ENCODE peak calls at places on chromosomes 16 and 17, in four cellular contexts. One of them, this sample, is unnamed. For H3K4me1, the result is how much of the 10 kb centered on the place peaks cover.

GRCh38 chr16:87806608-87807546 is 41.1 kb upstream of the KLHDC4 start:
- DNase-seq in cardiac muscle cell: no peak
- DNase-seq in body of pancreas: peak
- DNase-seq in aorta: peak
- DNase-seq in this sample: no peak

GRCh38 chr17:62987136-62987535 is 21.1 kb downstream of the TANC2 start:
- DNase-seq in body of pancreas: no peak
- DNase-seq in cardiac muscle cell: no peak
- DNase-seq in aorta: no peak
- DNase-seq in this sample: no peak

GRCh38 chr17:32854177-32854576 is 22.7 kb downstream of the MYO1D start:
- DNase-seq in cardiac muscle cell: no peak
- DNase-seq in aorta: no peak
- DNase-seq in body of pancreas: no peak
- DNase-seq in this sample: no peak

GRCh38 chr17:59154721-59155438 is at the start of gene SKA2:
- DNase-seq in body of pancreas: peak
- DNase-seq in cardiac muscle cell: no peak
- DNase-seq in aorta: peak
- DNase-seq in this sample: peak

GRCh38 chr16:56269276-56269675 is 78.0 kb downstream of the GNAO1 start:
- DNase-seq in body of pancreas: no peak
- DNase-seq in aorta: no peak
- DNase-seq in cardiac muscle cell: no peak
- DNase-seq in this sample: peak

GRCh38 chr17:18981642-18982424 is 22.7 kb downstream of the FAM83G start:
- DNase-seq in aorta: no peak
- DNase-seq in body of pancreas: peak
- DNase-seq in cardiac muscle cell: no peak
- DNase-seq in this sample: no peak

GRCh38 chr16:65178151-65178550 is 56.3 kb upstream of the CDH11 start:
- DNase-seq in aorta: no peak
- DNase-seq in cardiac muscle cell: no peak
- DNase-seq in body of pancreas: no peak
- DNase-seq in this sample: no peak

GRCh38 chr17:20092292-20092867 is 83.2 kb downstream of the SPECC1 start:
- DNase-seq in body of pancreas: no peak
- DNase-seq in cardiac muscle cell: no peak
- DNase-seq in aorta: no peak
- DNase-seq in this sample: no peak

GRCh38 chr16:14427371-14427948 is 202.6 kb downstream of the PARN start:
- DNase-seq in cardiac muscle cell: no peak
- DNase-seq in aorta: no peak
- DNase-seq in body of pancreas: no peak
- DNase-seq in this sample: peak

GRCh38 chr16:68179196-68179795 is 56.6 kb downstream of the ESRP2 start:
- DNase-seq in body of pancreas: no peak
- DNase-seq in cardiac muscle cell: peak
- DNase-seq in aorta: no peak
- DNase-seq in this sample: no peak

GRCh38 chr17:65750678-65751077 is 189.2 kb upstream of the AXIN2 start:
- DNase-seq in body of pancreas: peak
- DNase-seq in aorta: no peak
- DNase-seq in cardiac muscle cell: peak
- DNase-seq in this sample: no peak

GRCh38 chr17:20916383-20916782 is 126.4 kb downstream of the USP22 start:
- DNase-seq in body of pancreas: no peak
- DNase-seq in cardiac muscle cell: no peak
- DNase-seq in aorta: no peak
- DNase-seq in this sample: no peak

GRCh38 chr17:79125503-79125902 is 50.9 kb downstream of the ENGASE start:
- DNase-seq in body of pancreas: no peak
- DNase-seq in cardiac muscle cell: no peak
- DNase-seq in aorta: no peak
- DNase-seq in this sample: no peak

GRCh38 chr17:66373079-66373478 is 70.7 kb downstream of the PRKCA start:
- DNase-seq in aorta: no peak
- DNase-seq in cardiac muscle cell: no peak
- DNase-seq in body of pancreas: no peak
- DNase-seq in this sample: no peak

GRCh38 chr17:32100971-32101631 is 41.2 kb upstream of the RHOT1 start:
- DNase-seq in body of pancreas: peak
- DNase-seq in cardiac muscle cell: no peak
- DNase-seq in aorta: no peak
- DNase-seq in this sample: no peak

GRCh38 chr16:50533317-50533716 is 14.9 kb upstream of the NKD1 start:
- DNase-seq in aorta: no peak
- DNase-seq in cardiac muscle cell: no peak
- DNase-seq in body of pancreas: no peak
- DNase-seq in this sample: no peak

GRCh38 chr17:77388384-77389306 is 247.9 kb downstream of the SEC14L1 start:
- DNase-seq in aorta: no peak
- DNase-seq in body of pancreas: peak
- DNase-seq in cardiac muscle cell: no peak
- DNase-seq in this sample: no peak

GRCh38 chr17:29585080-29585751 is 4.2 kb downstream of the GIT1 start:
- DNase-seq in aorta: no peak
- DNase-seq in cardiac muscle cell: no peak
- DNase-seq in body of pancreas: no peak
- DNase-seq in this sample: peak

GRCh38 chr17:58691701-58692238 is at the start of gene TEX14:
- DNase-seq in aorta: no peak
- DNase-seq in cardiac muscle cell: no peak
- DNase-seq in body of pancreas: no peak
- DNase-seq in this sample: no peak

GRCh38 chr17:76635659-76636360 is 7.7 kb downstream of the ST6GALNAC1 start:
- DNase-seq in body of pancreas: no peak
- DNase-seq in cardiac muscle cell: no peak
- DNase-seq in aorta: no peak
- DNase-seq in this sample: no peak

GRCh38 chr17:71251276-71251675 is 869.5 kb upstream of the SOX9 start:
- DNase-seq in cardiac muscle cell: no peak
- DNase-seq in aorta: no peak
- DNase-seq in body of pancreas: no peak
- DNase-seq in this sample: no peak

GRCh38 chr16:83137326-83137770 is 510.6 kb downstream of the CDH13 start:
- DNase-seq in cardiac muscle cell: no peak
- DNase-seq in body of pancreas: no peak
- DNase-seq in aorta: no peak
- DNase-seq in this sample: no peak

GRCh38 chr17:30405161-30405560 is 26.4 kb downstream of the CPD start:
- DNase-seq in cardiac muscle cell: no peak
- DNase-seq in aorta: no peak
- DNase-seq in body of pancreas: no peak
- DNase-seq in this sample: no peak

GRCh38 chr16:73002836-73003235 is 45.1 kb downstream of the ZFHX3 start:
- DNase-seq in aorta: no peak
- DNase-seq in cardiac muscle cell: no peak
- DNase-seq in body of pancreas: no peak
- DNase-seq in this sample: no peak

GRCh38 chr16:85421338-85422123 is 191.6 kb upstream of the GSE1 start:
- DNase-seq in cardiac muscle cell: no peak
- DNase-seq in body of pancreas: no peak
- DNase-seq in aorta: peak
- DNase-seq in this sample: peak

GRCh38 chr16:25007284-25007984 is 7.7 kb downstream of the ARHGAP17 start:
- DNase-seq in body of pancreas: no peak
- DNase-seq in cardiac muscle cell: no peak
- DNase-seq in aorta: no peak
- DNase-seq in this sample: no peak

GRCh38 chr16:11256657-11257130 is 690 bp upstream of the SOCS1 start:
- DNase-seq in body of pancreas: peak
- DNase-seq in aorta: peak
- DNase-seq in cardiac muscle cell: peak
- DNase-seq in this sample: peak
- H3K4me1 ChIP-seq in body of pancreas: under half
- H3K4me1 ChIP-seq in aorta: under half
- H3K4me1 ChIP-seq in cardiac muscle cell: under half
- H3K4me1 ChIP-seq in this sample: under half

GRCh38 chr16:81832801-81833547 is 53.9 kb downstream of the PLCG2 start:
- DNase-seq in body of pancreas: no peak
- DNase-seq in cardiac muscle cell: peak
- DNase-seq in aorta: no peak
- DNase-seq in this sample: no peak
- H3K4me1 ChIP-seq in body of pancreas: under half
- H3K4me1 ChIP-seq in cardiac muscle cell: under half
- H3K4me1 ChIP-seq in aorta: under half
- H3K4me1 ChIP-seq in this sample: under half

GRCh38 chr17:17516941-17517720 is 20.9 kb upstream of the RASD1 start:
- DNase-seq in cardiac muscle cell: no peak
- DNase-seq in body of pancreas: no peak
- DNase-seq in aorta: peak
- DNase-seq in this sample: no peak

GRCh38 chr17:17518951-17519350 is 22.8 kb upstream of the RASD1 start:
- DNase-seq in cardiac muscle cell: no peak
- DNase-seq in aorta: peak
- DNase-seq in body of pancreas: no peak
- DNase-seq in this sample: no peak

GRCh38 chr17:17518019-17518418 is 21.8 kb upstream of the RASD1 start:
- DNase-seq in aorta: peak
- DNase-seq in body of pancreas: no peak
- DNase-seq in cardiac muscle cell: no peak
- DNase-seq in this sample: no peak

GRCh38 chr17:17520599-17521232 is 24.5 kb upstream of the RASD1 start:
- DNase-seq in cardiac muscle cell: no peak
- DNase-seq in aorta: peak
- DNase-seq in body of pancreas: no peak
- DNase-seq in this sample: no peak

DNA sequence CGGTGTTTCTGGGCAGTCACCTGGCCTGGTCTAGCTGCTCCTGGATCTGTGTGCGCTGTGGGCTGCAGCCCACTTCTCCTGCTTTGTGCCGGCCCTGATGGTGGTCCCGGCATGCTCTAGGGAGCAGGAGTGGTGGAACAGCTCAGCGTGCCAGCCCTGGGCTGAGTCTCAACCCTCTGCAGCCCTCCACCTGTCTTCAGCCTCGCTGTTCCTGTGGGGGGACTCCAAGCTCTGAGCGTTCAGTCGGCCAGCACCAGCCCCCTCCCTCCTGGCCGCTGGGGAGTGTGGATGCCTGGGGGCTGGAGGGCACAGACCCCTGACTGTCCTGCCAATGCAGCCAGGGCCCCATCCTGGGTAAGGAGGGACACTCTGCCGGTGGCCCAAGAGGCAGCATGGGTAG is 23.7 kb upstream of the RASD1 start:
- DNase-seq in cardiac muscle cell: no peak
- DNase-seq in body of pancreas: no peak
- DNase-seq in aorta: peak
- DNase-seq in this sample: no peak
- H3K4me1 ChIP-seq in cardiac muscle cell: under half
- H3K4me1 ChIP-seq in body of pancreas: under half
- H3K4me1 ChIP-seq in aorta: under half
- H3K4me1 ChIP-seq in this sample: under half

GRCh38 chr17:44273607-44274006 is 5.7 kb upstream of the SLC4A1 start:
- DNase-seq in aorta: no peak
- DNase-seq in body of pancreas: no peak
- DNase-seq in cardiac muscle cell: no peak
- DNase-seq in this sample: no peak
- H3K4me1 ChIP-seq in aorta: under half
- H3K4me1 ChIP-seq in body of pancreas: under half
- H3K4me1 ChIP-seq in cardiac muscle cell: under half
- H3K4me1 ChIP-seq in this sample: under half

GRCh38 chr17:9052921-9053320 is 31.6 kb downstream of the NTN1 start:
- DNase-seq in body of pancreas: no peak
- DNase-seq in aorta: no peak
- DNase-seq in cardiac muscle cell: no peak
- DNase-seq in this sample: no peak

GRCh38 chr17:9054146-9054545 is 32.8 kb downstream of the NTN1 start:
- DNase-seq in cardiac muscle cell: no peak
- DNase-seq in body of pancreas: no peak
- DNase-seq in aorta: no peak
- DNase-seq in this sample: no peak

GRCh38 chr17:9055281-9055680 is 34.0 kb downstream of the NTN1 start:
- DNase-seq in aorta: no peak
- DNase-seq in cardiac muscle cell: no peak
- DNase-seq in body of pancreas: no peak
- DNase-seq in this sample: no peak

GRCh38 chr17:9053406-9053805 is 32.1 kb downstream of the NTN1 start:
- DNase-seq in body of pancreas: no peak
- DNase-seq in cardiac muscle cell: no peak
- DNase-seq in aorta: no peak
- DNase-seq in this sample: no peak

GRCh38 chr17:9054611-9055010 is 33.3 kb downstream of the NTN1 start:
- DNase-seq in aorta: no peak
- DNase-seq in body of pancreas: no peak
- DNase-seq in cardiac muscle cell: no peak
- DNase-seq in this sample: no peak
- H3K4me1 ChIP-seq in aorta: under half
- H3K4me1 ChIP-seq in body of pancreas: under half
- H3K4me1 ChIP-seq in cardiac muscle cell: under half
- H3K4me1 ChIP-seq in this sample: under half

DNA sequence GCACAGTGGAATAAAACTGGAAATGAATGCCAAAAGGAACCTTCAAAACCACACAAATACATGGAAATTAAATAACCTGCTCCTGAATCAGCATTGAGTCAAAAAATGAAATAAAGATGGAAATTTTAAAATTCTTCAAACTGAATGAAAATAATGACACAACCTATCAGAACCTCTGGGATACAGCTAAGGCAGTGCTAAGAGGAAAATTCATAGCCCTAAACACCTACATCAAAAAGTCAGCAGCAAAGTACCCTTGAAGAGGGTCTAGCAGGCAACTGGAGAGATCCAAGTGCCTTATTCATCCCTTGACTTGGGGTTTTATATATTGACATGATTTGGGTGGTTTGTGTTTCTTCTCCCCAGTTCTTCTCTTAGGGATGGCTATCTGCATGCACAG is 294.1 kb downstream of the PMP22 start:
- DNase-seq in aorta: no peak
- DNase-seq in cardiac muscle cell: no peak
- DNase-seq in body of pancreas: no peak
- DNase-seq in this sample: no peak
- H3K4me1 ChIP-seq in aorta: under half
- H3K4me1 ChIP-seq in cardiac muscle cell: under half
- H3K4me1 ChIP-seq in body of pancreas: under half
- H3K4me1 ChIP-seq in this sample: under half

DNA sequence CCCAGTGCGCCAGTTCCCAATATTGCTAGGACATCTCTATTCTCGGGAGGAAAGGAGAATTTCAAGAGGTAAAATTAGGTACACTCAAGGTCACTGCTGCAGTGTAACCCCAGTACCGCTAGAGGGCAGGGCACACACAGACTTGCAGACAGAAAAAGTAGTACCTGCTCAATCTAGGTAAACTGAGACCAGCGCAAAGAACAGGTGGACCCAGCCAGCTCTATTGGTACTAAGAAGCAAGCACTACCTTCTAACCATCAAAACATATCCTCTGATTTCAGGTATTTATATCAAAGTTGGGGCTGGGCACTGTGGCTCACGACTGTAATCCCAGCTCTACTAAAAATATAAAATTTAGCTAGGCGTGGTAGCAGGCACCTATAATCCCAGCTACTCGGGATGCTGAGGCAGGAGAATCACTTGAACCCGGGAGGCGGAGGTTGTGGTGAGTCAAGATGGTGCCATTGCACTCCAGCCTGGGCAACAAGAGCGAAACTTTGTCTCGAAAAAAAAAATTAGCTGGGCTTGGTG is 3.6 kb upstream of the WDR81 start:
- DNase-seq in cardiac muscle cell: peak
- DNase-seq in body of pancreas: peak
- DNase-seq in aorta: peak
- DNase-seq in this sample: peak
- H3K4me1 ChIP-seq in cardiac muscle cell: under half
- H3K4me1 ChIP-seq in body of pancreas: under half
- H3K4me1 ChIP-seq in aorta: under half
- H3K4me1 ChIP-seq in this sample: under half